ENCODE peak calls at places on chromosome 1, in six cellular contexts. L is tibial nerve; J is heart right ventricle; H is GM23248; T is CD8-positive, alpha-beta memory T cell; E is CD4-positive, alpha-beta memory T cell. Q is an unnamed sample.

GRCh38 chr1:101148987-101149386 is 87.8 kb upstream of the S1PR1 start:
- DNase-seq in H (peak; percentile 76), E (no peak), T (no peak), J (no peak), L (no peak), Q (peak; percentile 71)

GRCh38 chr1:200364121-200364759 is 45.6 kb downstream of the ZNF281 start:
- DNase-seq in T (no peak), H (peak; percentile 70), J (no peak), E (no peak), L (no peak), Q (no peak)

GRCh38 chr1:22870201-22870871 is 102.3 kb downstream of the LACTBL1 start:
- DNase-seq in L (no peak), H (peak; percentile 8), J (peak; percentile 67), T (no peak), E (no peak), Q (peak; percentile 95)

GRCh38 chr1:176701151-176701866 is 238.3 kb downstream of the PAPPA2 start:
- DNase-seq in L (no peak), H (no peak), E (no peak), T (no peak), J (no peak), Q (peak; percentile 32)

GRCh38 chr1:9787702-9788101 is 36.1 kb downstream of the CLSTN1 start:
- DNase-seq in E (peak; percentile 79), L (no peak), J (no peak), H (no peak), T (no peak), Q (no peak)

GRCh38 chr1:40404670-40405462 is 31.3 kb downstream of the SMAP2 start:
- DNase-seq in E (peak; percentile 71), H (peak; percentile 67), T (no peak), J (no peak), L (no peak), Q (no peak)

GRCh38 chr1:228176461-228177182 is 11.0 kb downstream of the IBA57 start:
- DNase-seq in H (no peak), T (no peak), E (no peak), J (peak; percentile 59), L (no peak), Q (peak; percentile 29)

GRCh38 chr1:32887623-32888022 is 1.3 kb downstream of the HPCA start:
- DNase-seq in L (no peak), E (no peak), H (no peak), J (no peak), T (no peak), Q (no peak)

GRCh38 chr1:205802060-205802459 is 10.9 kb downstream of the SLC41A1 start:
- DNase-seq in J (no peak), H (no peak), L (no peak), T (no peak), E (no peak), Q (no peak)

GRCh38 chr1:78145105-78145580 is 99.4 kb downstream of the GIPC2 start:
- DNase-seq in J (peak; percentile 14), L (peak; percentile 19), T (no peak), H (peak; percentile 85), E (no peak), Q (peak; percentile 56)

GRCh38 chr1:213759359-213760181 is 228.2 kb upstream of the PROX1 start:
- DNase-seq in E (no peak), J (no peak), T (no peak), L (no peak), H (no peak), Q (peak; percentile 12)

GRCh38 chr1:187689137-187689536 is 860.4 kb downstream of the PLA2G4A start:
- DNase-seq in T (no peak), H (peak; percentile 62), E (no peak), L (no peak), J (no peak), Q (no peak)

GRCh38 chr1:15876357-15876756 is 28.9 kb downstream of the SPEN start:
- DNase-seq in E (no peak), H (no peak), J (no peak), L (no peak), T (no peak), Q (no peak)

GRCh38 chr1:169312084-169312954 is 55.3 kb downstream of the NME7 start:
- DNase-seq in E (peak; percentile 67), T (peak; percentile 3), L (no peak), J (no peak), H (peak; percentile 97), Q (no peak)

GRCh38 chr1:199447906-199448305 is 579.6 kb upstream of the NR5A2 start:
- DNase-seq in T (no peak), H (no peak), E (no peak), L (no peak), J (no peak), Q (no peak)

GRCh38 chr1:166868639-166869038 is 7.4 kb downstream of the TADA1 start:
- DNase-seq in J (no peak), E (no peak), H (no peak), L (no peak), T (no peak), Q (no peak)

GRCh38 chr1:54977938-54978337 is 2.5 kb upstream of the TMEM61 start:
- DNase-seq in L (no peak), H (no peak), T (no peak), J (no peak), E (no peak), Q (no peak)

GRCh38 chr1:80633947-80634710 is 1166.6 kb upstream of the ADGRL2 start:
- DNase-seq in L (no peak), E (no peak), T (no peak), H (no peak), J (no peak), Q (no peak)

GRCh38 chr1:2952992-2953391 is 68.3 kb upstream of the ACTRT2 start:
- DNase-seq in J (no peak), T (no peak), L (no peak), H (no peak), E (no peak), Q (no peak)
- H3K9me3 ChIP-seq in J (peaks cover 13% of the 10 kb centered on the region), T (no peaks in the 10 kb centered on the region), L (peaks cover 57% of the 10 kb centered on the region), H (no peaks in the 10 kb centered on the region), E (no peaks in the 10 kb centered on the region), Q (no peaks in the 10 kb centered on the region)

GRCh38 chr1:157141212-157141855 is 3.1 kb upstream of the ETV3 start:
- DNase-seq in E (no peak), H (no peak), L (no peak), T (no peak), J (no peak), Q (no peak)

GRCh38 chr1:157145081-157145480 is 6.9 kb upstream of the ETV3 start:
- DNase-seq in H (peak; percentile 31), E (no peak), L (no peak), T (no peak), J (no peak), Q (no peak)

GRCh38 chr1:157144509-157144908 is 6.3 kb upstream of the ETV3 start:
- DNase-seq in J (no peak), H (no peak), T (no peak), E (no peak), L (no peak), Q (no peak)

GRCh38 chr1:157142245-157142644 is 4.0 kb upstream of the ETV3 start:
- DNase-seq in L (no peak), J (no peak), H (no peak), T (no peak), E (no peak), Q (no peak)

DNA sequence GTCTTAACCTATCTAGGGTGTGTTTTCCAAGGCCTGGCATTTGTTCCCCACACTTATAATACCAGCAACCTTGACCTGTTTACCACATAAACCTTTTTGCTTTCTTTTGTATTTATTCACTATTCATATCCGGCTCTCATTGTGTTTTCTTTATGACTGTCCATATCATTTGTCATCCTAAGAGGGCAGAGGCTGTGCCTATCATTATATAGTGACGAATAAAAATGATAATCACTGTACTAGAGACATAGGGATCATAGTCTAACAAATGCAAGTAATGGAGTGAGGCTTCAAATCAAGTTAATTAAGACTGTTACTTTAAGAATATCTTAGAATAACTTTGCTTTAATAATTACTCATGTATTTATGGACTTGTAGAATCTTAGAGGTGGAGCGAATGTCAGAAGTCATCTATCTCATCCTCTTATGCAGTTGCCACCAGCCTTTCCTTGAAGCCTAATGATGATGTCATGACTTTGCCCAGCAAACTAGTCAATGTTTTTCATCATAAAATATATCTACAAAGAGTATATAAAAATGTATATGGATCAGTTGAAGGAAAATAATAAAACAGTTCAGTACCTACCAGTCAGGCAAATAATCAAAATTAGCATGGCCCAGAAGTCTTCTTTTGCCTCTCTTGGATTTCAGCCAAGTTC is 4.7 kb upstream of the ETV3 start:
- DNase-seq in H (no peak), T (no peak), J (no peak), E (no peak), L (no peak), Q (no peak)
- H3K4me1 ChIP-seq in H (peaks cover 10% of the 10 kb centered on the region), T (peaks cover 7% of the 10 kb centered on the region), J (peaks cover 6% of the 10 kb centered on the region), E (peaks cover 6% of the 10 kb centered on the region), L (no peaks in the 10 kb centered on the region), Q (no peaks in the 10 kb centered on the region)

DNA sequence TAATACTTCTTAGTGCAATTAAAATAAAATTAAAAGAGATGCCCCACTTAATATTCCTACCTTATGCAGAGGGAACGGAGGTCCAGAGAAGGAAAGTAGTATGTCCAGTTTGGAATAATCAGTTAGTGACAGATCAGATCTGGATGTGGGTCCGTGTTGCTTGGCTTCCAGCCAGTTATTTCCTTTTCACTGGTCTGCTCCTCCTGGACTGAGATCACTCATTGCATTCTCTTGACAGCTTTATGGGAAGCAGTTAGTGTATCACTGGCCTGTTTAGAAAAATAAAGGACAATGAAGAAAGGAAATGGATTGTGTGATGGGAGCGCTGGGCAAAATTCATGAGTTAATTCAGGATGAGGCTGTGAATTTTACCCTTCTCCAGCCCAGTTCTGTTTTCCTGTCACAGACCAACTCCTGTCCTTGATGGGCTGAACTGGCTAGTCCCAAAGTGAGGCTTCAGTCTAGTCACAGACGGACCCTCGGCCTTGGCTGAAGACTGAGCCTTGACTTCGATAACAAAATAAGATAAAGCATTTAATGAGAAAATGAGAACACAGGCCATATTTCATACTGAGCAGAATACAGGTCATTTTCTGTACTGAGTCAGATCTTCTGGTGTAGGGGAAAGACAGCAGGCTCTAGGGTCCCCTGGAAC is 85.2 kb upstream of the TRABD2B start:
- DNase-seq in H (no peak), T (no peak), J (no peak), L (no peak), E (no peak), Q (no peak)
- H3K27me3 ChIP-seq in H (peaks cover 14% of the 10 kb centered on the region), T (no peaks in the 10 kb centered on the region), J (peaks cover 5% of the 10 kb centered on the region), L (no peaks in the 10 kb centered on the region), E (no peaks in the 10 kb centered on the region), Q (no peaks in the 10 kb centered on the region)

DNA sequence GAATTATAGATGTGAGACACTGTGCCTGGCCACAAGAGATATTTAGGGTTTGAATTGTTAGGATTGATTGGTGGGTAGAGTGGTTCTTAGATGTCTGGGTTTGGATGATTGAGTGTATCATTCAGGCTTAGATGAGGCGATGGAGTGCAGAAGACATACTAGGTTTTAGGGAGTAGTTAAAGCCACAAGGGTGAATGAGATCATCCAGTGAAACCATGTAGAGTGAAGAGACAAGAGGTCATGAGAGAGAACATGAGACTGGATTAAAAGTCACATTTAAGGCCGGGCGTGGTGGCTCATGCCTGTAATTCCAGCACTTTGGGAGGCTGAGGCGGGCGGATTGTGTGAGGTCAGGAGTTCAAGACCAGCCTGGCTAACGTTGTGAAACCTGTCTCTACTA is 37.2 kb downstream of the ZFYVE9 start:
- DNase-seq in J (no peak), E (no peak), H (no peak), L (no peak), T (no peak), Q (no peak)
- H3K9me3 ChIP-seq in J (no peaks in the 10 kb centered on the region), E (no peaks in the 10 kb centered on the region), H (no peaks in the 10 kb centered on the region), L (no peaks in the 10 kb centered on the region), T (no peaks in the 10 kb centered on the region), Q (no peaks in the 10 kb centered on the region)

GRCh38 chr1:159025043-159025442 is 15.3 kb downstream of the IFI16 start:
- DNase-seq in H (no peak), T (no peak), L (no peak), E (no peak), J (no peak), Q (no peak)
- H3K4me1 ChIP-seq in H (no peaks in the 10 kb centered on the region), T (peaks cover 21% of the 10 kb centered on the region), L (peaks cover 5% of the 10 kb centered on the region), E (peaks cover 86% of the 10 kb centered on the region), J (peaks cover 40% of the 10 kb centered on the region), Q (no peaks in the 10 kb centered on the region)

GRCh38 chr1:90721210-90722194 is 4.4 kb upstream of the BARHL2 start:
- DNase-seq in E (no peak), T (peak; percentile 35), J (peak; percentile 61), L (no peak), H (peak; percentile 76), Q (peak; percentile 36)
- H3K27me3 ChIP-seq in E (peaks cover 77% of the 10 kb centered on the region), T (peaks cover 91% of the 10 kb centered on the region), J (peaks cover 99% of the 10 kb centered on the region), L (peaks cover 16% of the 10 kb centered on the region), H (peaks cover 94% of the 10 kb centered on the region), Q (peaks cover 62% of the 10 kb centered on the region)

Q was measured in thyroid gland.